ENCODE peak calls at places on chromosome 15, in eight cellular contexts. E is CD8-positive, alpha-beta T cell; Q is pancreas; D is right cardiac atrium; A is tibial nerve; U is adipocyte; S is tibial artery; J is fibroblast of lung. Z is an unnamed sample.

GRCh38 chr15:81199031-81199779 is 2.5 kb downstream of the IL16 start:
- DNase-seq in Q (no peak), S (no peak), U (peak; percentile 53), D (no peak), E (no peak), J (no peak), A (no peak), Z (no peak)

GRCh38 chr15:77666296-77666660 is 33.6 kb upstream of the LINGO1 start:
- DNase-seq in S (no peak), U (no peak), J (no peak), D (no peak), Q (peak; percentile 11), E (no peak), A (no peak), Z (no peak)

GRCh38 chr15:70196314-70197291 is 98.9 kb upstream of the TLE3 start:
- DNase-seq in A (peak; percentile 30), U (peak; percentile 18), J (peak; percentile 75), S (peak; percentile 88), D (peak; percentile 67), E (no peak), Q (peak; percentile 80), Z (peak; percentile 66)

GRCh38 chr15:77507911-77508310 is 87.2 kb downstream of the HMG20A start:
- DNase-seq in S (no peak), D (peak; percentile 89), E (no peak), A (peak; percentile 43), Q (no peak), U (no peak), J (peak; percentile 33), Z (no peak)

GRCh38 chr15:57031082-57031481 is 112.6 kb downstream of the TCF12 start:
- DNase-seq in Q (no peak), A (no peak), S (no peak), D (no peak), E (no peak), J (no peak), U (no peak), Z (no peak)

GRCh38 chr15:37219211-37219701 is 118.9 kb upstream of the MEIS2 start:
- DNase-seq in J (no peak), A (no peak), D (no peak), S (no peak), E (no peak), Q (no peak), U (no peak), Z (no peak)

GRCh38 chr15:70569139-70569717 is 194.1 kb downstream of the UACA start:
- DNase-seq in D (no peak), J (peak; percentile 70), A (no peak), Q (no peak), U (peak; percentile 87), S (peak; percentile 55), E (no peak), Z (no peak)

GRCh38 chr15:60993008-60993407 is 236.1 kb downstream of the RORA start:
- DNase-seq in S (no peak), Q (no peak), D (no peak), A (no peak), U (peak; percentile 54), E (no peak), J (peak; percentile 20), Z (no peak)

GRCh38 chr15:35519536-35520149 is 26.3 kb downstream of the DPH6 start:
- DNase-seq in U (peak; percentile 87), S (no peak), E (no peak), D (no peak), Q (no peak), J (peak; percentile 75), A (no peak), Z (no peak)

GRCh38 chr15:69712999-69713398 is 260.4 kb downstream of the RPLP1 start:
- DNase-seq in A (no peak), U (no peak), Q (no peak), S (no peak), J (no peak), E (no peak), D (no peak), Z (no peak)

DNA sequence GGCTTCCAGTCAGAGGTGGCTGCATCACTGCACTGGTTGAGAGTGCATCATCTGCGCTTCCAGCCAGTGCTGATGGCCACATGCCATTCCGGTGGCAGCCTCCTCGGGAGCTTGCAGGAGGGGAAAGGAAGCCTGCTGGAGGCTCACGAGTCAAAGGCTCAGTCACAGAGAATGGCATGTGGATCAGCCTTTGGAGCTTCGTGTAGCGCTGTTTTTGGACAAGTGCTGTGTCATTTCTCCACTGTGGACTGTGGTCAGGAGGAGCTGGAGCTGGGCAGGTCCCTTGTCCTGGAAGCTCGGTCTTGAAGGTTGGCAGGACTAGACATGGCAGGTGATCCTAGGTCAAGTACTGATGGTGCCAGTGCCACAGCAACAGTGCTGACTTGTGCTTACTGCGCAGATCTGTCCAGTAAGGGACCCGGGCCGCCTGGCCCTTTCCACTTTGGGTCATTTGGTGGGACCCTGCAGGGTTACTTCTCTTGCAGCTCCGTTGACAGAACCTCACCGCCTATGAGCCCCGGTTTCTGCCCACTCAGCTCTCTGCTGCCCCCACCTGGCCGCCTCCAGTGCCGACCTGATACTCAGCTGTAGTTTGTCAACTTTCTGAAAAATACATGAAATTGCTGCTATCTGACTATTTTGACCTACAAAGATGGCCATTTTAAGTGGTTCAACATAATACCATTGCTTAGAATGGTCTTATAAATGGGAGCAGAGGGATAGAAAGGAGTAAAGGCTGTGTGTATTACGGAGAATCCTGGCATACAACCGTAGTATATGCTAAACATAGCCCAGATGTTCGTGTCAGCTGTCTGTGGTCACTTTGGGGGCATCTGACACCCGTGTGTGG is 27.6 kb upstream of the TRPM1 start:
- DNase-seq in U (peak; percentile 85), D (peak; percentile 88), Q (peak; percentile 88), S (peak; percentile 76), J (peak; percentile 59), A (peak; percentile 71), E (peak; percentile 81), Z (peak; percentile 82)
- H3K4me3 ChIP-seq in U (no peak overlapping the region), D (no peak overlapping the region), Q (no peak overlapping the region), S (no peak overlapping the region), J (no peak overlapping the region), A (no peak overlapping the region), E (no peak overlapping the region), Z (no peak overlapping the region)

GRCh38 chr15:54810496-54810895 is 386.2 kb downstream of the RSL24D1 start:
- DNase-seq in S (no peak), A (no peak), E (no peak), D (no peak), Q (no peak), U (no peak), J (no peak), Z (no peak)
- H3K4me1 ChIP-seq in S (no peaks in the 10 kb centered on the region), A (no peaks in the 10 kb centered on the region), E (no peaks in the 10 kb centered on the region), D (no peaks in the 10 kb centered on the region), Q (peaks cover 8% of the 10 kb centered on the region), U (no peaks in the 10 kb centered on the region), J (no peaks in the 10 kb centered on the region), Z (no peaks in the 10 kb centered on the region)

DNA sequence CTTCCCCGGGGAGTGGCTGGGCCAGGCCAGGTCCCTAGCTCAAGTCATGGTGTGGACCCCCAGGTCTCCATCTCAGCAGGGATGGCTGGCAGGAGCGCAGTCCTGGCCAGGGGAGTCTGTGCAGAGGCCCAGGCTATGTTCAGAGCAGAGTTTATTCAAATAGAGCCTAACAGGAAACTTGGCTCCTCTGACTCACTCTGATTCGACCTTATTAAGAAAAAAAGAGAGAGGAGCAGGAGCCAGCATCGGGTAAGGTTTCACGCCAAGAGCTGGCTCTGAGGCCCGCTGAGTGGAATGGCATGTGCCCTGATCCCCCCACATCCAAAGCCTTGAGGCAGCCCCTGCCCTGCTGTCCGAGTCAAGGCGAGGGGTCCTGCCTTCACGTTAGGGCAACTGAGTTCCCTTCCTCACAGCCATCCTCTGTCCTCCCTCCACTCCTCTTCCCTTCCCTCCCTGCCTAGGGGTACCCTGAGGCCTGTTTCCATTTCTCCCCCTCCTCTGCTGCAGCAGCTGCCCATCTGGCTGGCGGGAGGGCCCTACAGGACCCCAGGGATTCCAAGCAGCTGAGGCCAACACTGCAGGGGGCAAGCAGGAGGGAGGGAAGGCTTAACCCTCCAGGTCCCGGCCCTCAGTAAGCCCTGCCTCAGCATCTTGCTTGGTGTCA is 1.9 kb upstream of the LOXL1 start:
- DNase-seq in A (no peak), J (peak; percentile 89), S (peak; percentile 87), D (peak; percentile 70), Q (no peak), E (peak; percentile 12), U (peak; percentile 94), Z (no peak)
- H3K4me3 ChIP-seq in A (no peak overlapping the region), J (no peak overlapping the region), S (peak overlapping the region; percentile 14), D (no peak overlapping the region), Q (no peak overlapping the region), E (no peak overlapping the region), U (peak overlapping the region; percentile 0), Z (no peak overlapping the region)

GRCh38 chr15:67114846-67115521 is 49.6 kb downstream of the SMAD3 start:
- DNase-seq in A (no peak), Q (no peak), J (no peak), E (no peak), U (no peak), S (peak; percentile 23), D (no peak), Z (no peak)
- H3K4me1 ChIP-seq in A (peaks cover 73% of the 10 kb centered on the region), Q (peaks cover 56% of the 10 kb centered on the region), J (peaks cover 67% of the 10 kb centered on the region), E (peaks cover 52% of the 10 kb centered on the region), U (peaks cover 71% of the 10 kb centered on the region), S (peaks cover 31% of the 10 kb centered on the region), D (peaks cover 21% of the 10 kb centered on the region), Z (peaks cover 16% of the 10 kb centered on the region)

GRCh38 chr15:96331141-96331941 is 841 bp downstream of the NR2F2 start:
- DNase-seq in D (peak; percentile 71), A (no peak), E (no peak), Q (peak; percentile 79), S (no peak), J (peak; percentile 71), U (peak; percentile 51), Z (no peak)
- H3K4me3 ChIP-seq in D (peak overlapping the region; percentile 96), A (peak overlapping the region; percentile 74), E (no peak overlapping the region), Q (peak overlapping the region; percentile 64), S (peak overlapping the region; percentile 97), J (peak overlapping the region; percentile 100), U (peak overlapping the region; percentile 97), Z (peak overlapping the region; percentile 80)

GRCh38 chr15:28286031-28286430 is 35.9 kb downstream of the HERC2 start:
- DNase-seq in S (no peak), A (no peak), D (no peak), J (no peak), Q (no peak), U (no peak), E (no peak), Z (no peak)
- H3K4me1 ChIP-seq in S (no peaks in the 10 kb centered on the region), A (no peaks in the 10 kb centered on the region), D (peaks cover 2% of the 10 kb centered on the region), J (no peaks in the 10 kb centered on the region), Q (no peaks in the 10 kb centered on the region), U (no peaks in the 10 kb centered on the region), E (no peaks in the 10 kb centered on the region), Z (no peaks in the 10 kb centered on the region)

GRCh38 chr15:65087411-65087810 is 10.9 kb downstream of the KBTBD13 start:
- DNase-seq in U (no peak), D (no peak), S (no peak), E (no peak), J (no peak), Q (no peak), A (no peak), Z (no peak)
- H3K4me3 ChIP-seq in U (no peak overlapping the region), D (no peak overlapping the region), S (no peak overlapping the region), E (no peak overlapping the region), J (no peak overlapping the region), Q (no peak overlapping the region), A (no peak overlapping the region), Z (no peak overlapping the region)

Z was measured in Peyer's patch.